ENCODE peak calls at places on chromosome 6, in nine cellular contexts. S is astrocyte of the spinal cord; X is AG09319; E is effector memory CD4-positive, alpha-beta T cell; D is putamen; C is choroid plexus epithelial cell; M is T-helper 22 cell; U is effector CD4-positive, alpha-beta T cell; I is A172. L is an unnamed sample.

GRCh38 chr6:44416103-44416502 is 28.6 kb downstream of the CDC5L start:
- DNase-seq in S (peak; percentile 35), X (no peak), E (no peak), D (no peak), C (peak; percentile 31), M (no peak), U (no peak), I (peak; percentile 29), L (no peak)

GRCh38 chr6:146850238-146850896 is 251.6 kb downstream of the ADGB start:
- DNase-seq in S (peak; percentile 70), X (no peak), E (no peak), D (peak; percentile 70), C (peak; percentile 68), M (no peak), U (no peak), I (peak; percentile 66), L (no peak)

GRCh38 chr6:149482542-149483261 is 2.1 kb downstream of the ZC3H12D start:
- DNase-seq in S (no peak), X (no peak), E (no peak), D (no peak), C (no peak), M (no peak), U (no peak), I (no peak), L (no peak)

GRCh38 chr6:168458101-168458500 is 17.1 kb downstream of the SMOC2 start:
- DNase-seq in S (no peak), X (no peak), E (no peak), D (no peak), C (no peak), M (no peak), U (no peak), I (no peak), L (no peak)

GRCh38 chr6:36706339-36706738 is 8.7 kb downstream of the RAB44 start:
- DNase-seq in S (no peak), X (no peak), E (no peak), D (no peak), C (no peak), M (no peak), U (no peak), I (no peak), L (no peak)

GRCh38 chr6:90322976-90323474 is 26.4 kb upstream of the BACH2 start:
- DNase-seq in S (no peak), X (no peak), E (no peak), D (no peak), C (no peak), M (no peak), U (no peak), I (no peak), L (no peak)

GRCh38 chr6:134984821-134985220 is 34.9 kb upstream of the ALDH8A1 start:
- DNase-seq in S (peak; percentile 46), X (no peak), E (no peak), D (no peak), C (peak; percentile 56), M (no peak), U (no peak), I (peak; percentile 10), L (no peak)

GRCh38 chr6:17858576-17858975 is 128.9 kb downstream of the KIF13A start:
- DNase-seq in S (no peak), X (no peak), E (no peak), D (no peak), C (no peak), M (no peak), U (no peak), I (no peak), L (no peak)

GRCh38 chr6:157381631-157382621 is 936 bp downstream of the ZDHHC14 start:
- DNase-seq in S (peak; percentile 49), X (no peak), E (peak; percentile 33), D (peak; percentile 61), C (peak; percentile 61), M (peak; percentile 42), U (peak; percentile 46), I (peak; percentile 21), L (peak; percentile 33)

GRCh38 chr6:56072856-56073255 is 174.5 kb downstream of the COL21A1 start:
- DNase-seq in S (peak; percentile 73), X (peak; percentile 44), E (no peak), D (no peak), C (peak; percentile 94), M (no peak), U (no peak), I (no peak), L (no peak)

GRCh38 chr6:7979831-7980230 is 69.2 kb upstream of the TXNDC5 start:
- DNase-seq in S (no peak), X (no peak), E (no peak), D (no peak), C (no peak), M (no peak), U (no peak), I (no peak), L (no peak)

GRCh38 chr6:51260003-51260402 is 441.3 kb downstream of the TFAP2B start:
- DNase-seq in S (no peak), X (no peak), E (no peak), D (no peak), C (no peak), M (no peak), U (no peak), I (no peak), L (no peak)

GRCh38 chr6:4788953-4789584 is 12.9 kb downstream of the CDYL start:
- DNase-seq in S (no peak), X (no peak), E (no peak), D (no peak), C (no peak), M (no peak), U (no peak), I (no peak), L (no peak)

GRCh38 chr6:88992741-88993557 is 29.5 kb upstream of the RNGTT start:
- DNase-seq in S (no peak), X (no peak), E (no peak), D (no peak), C (no peak), M (no peak), U (no peak), I (no peak), L (no peak)

GRCh38 chr6:56851104-56851503 is 103.8 kb upstream of the BEND6 start:
- DNase-seq in S (peak; percentile 62), X (no peak), E (no peak), D (no peak), C (peak; percentile 41), M (no peak), U (no peak), I (peak; percentile 44), L (no peak)

GRCh38 chr6:95572098-95572497 is 5.2 kb upstream of the MANEA start:
- DNase-seq in S (no peak), X (no peak), E (no peak), D (no peak), C (no peak), M (no peak), U (no peak), I (no peak), L (no peak)

GRCh38 chr6:157823001-157823522 is at the start of gene SNX9:
- DNase-seq in S (peak; percentile 74), X (peak; percentile 50), E (peak; percentile 50), D (peak; percentile 70), C (peak; percentile 76), M (peak; percentile 36), U (peak; percentile 47), I (peak; percentile 31), L (peak; percentile 66)

GRCh38 chr6:166728884-166729530 is 102.0 kb upstream of the RPS6KA2 start:
- DNase-seq in S (no peak), X (no peak), E (no peak), D (no peak), C (no peak), M (no peak), U (no peak), I (peak; percentile 54), L (no peak)

GRCh38 chr6:113690255-113690956 is 166.7 kb upstream of the MARCKS start:
- DNase-seq in S (peak; percentile 93), X (no peak), E (no peak), D (no peak), C (peak; percentile 96), M (no peak), U (no peak), I (peak; percentile 86), L (no peak)

GRCh38 chr6:6810727-6811126 is 222.2 kb downstream of the LY86 start:
- DNase-seq in S (no peak), X (no peak), E (no peak), D (no peak), C (no peak), M (no peak), U (no peak), I (no peak), L (peak; percentile 40)

GRCh38 chr6:99026135-99026534 is 78.4 kb upstream of the FBXL4 start:
- DNase-seq in S (no peak), X (no peak), E (no peak), D (no peak), C (no peak), M (no peak), U (no peak), I (peak; percentile 5), L (no peak)

GRCh38 chr6:156021746-156022396 is 566.2 kb upstream of the NOX3 start:
- DNase-seq in S (peak; percentile 79), X (no peak), E (no peak), D (no peak), C (peak; percentile 12), M (no peak), U (no peak), I (peak; percentile 79), L (no peak)

GRCh38 chr6:25882066-25882496 is 8.0 kb upstream of the SLC17A3 start:
- DNase-seq in S (no peak), X (no peak), E (peak; percentile 18), D (no peak), C (no peak), M (peak; percentile 9), U (peak; percentile 14), I (no peak), L (peak; percentile 61)

GRCh38 chr6:130018830-130019795 is 732 bp downstream of the L3MBTL3 start:
- DNase-seq in S (peak; percentile 34), X (no peak), E (peak; percentile 6), D (peak; percentile 32), C (peak; percentile 61), M (peak; percentile 12), U (peak; percentile 29), I (no peak), L (peak; percentile 49)

L was measured in naive thymus-derived CD4-positive, alpha-beta T cell.